ENCODE peak calls at places on chromosomes 11 and 22, in eight cellular contexts. O is fibroblast of mammary gland, L is cardiac fibroblast, W is SJSA1, E is esophagus squamous epithelium, A is AG10803, F is small intestine, S is neural progenitor cell. R is an unnamed sample.
A peak's percentile ranks its signal among the peaks of the same experiment; 100 is the strongest.

GRCh38 chr11:66007201-66007634 is 4.6 kb upstream of the CST6 start:
- DNase-seq in E (no peak), L (no peak), O (no peak), F (no peak), A (no peak), S (peak; percentile 30), W (no peak), R (no peak)

GRCh38 chr11:8947230-8947943 is 4.6 kb upstream of the ASCL3 start:
- DNase-seq in E (no peak), A (no peak), W (peak; percentile 1), O (no peak), F (no peak), L (no peak), S (no peak), R (no peak)

GRCh38 chr11:102111011-102111786 is 952 bp downstream of the YAP1 start:
- DNase-seq in E (no peak), W (peak; percentile 53), F (peak; percentile 62), L (peak; percentile 95), O (peak; percentile 69), S (peak; percentile 93), A (peak; percentile 80), R (peak; percentile 92)

GRCh38 chr11:73323464-73323863 is 15.4 kb downstream of the ARHGEF17 start:
- DNase-seq in O (peak; percentile 61), E (no peak), S (peak; percentile 82), W (peak; percentile 65), F (no peak), A (peak; percentile 79), L (peak; percentile 87), R (peak; percentile 76)

GRCh38 chr22:20156611-20157415 is 6.0 kb upstream of the CCDC188 start:
- DNase-seq in F (peak; percentile 68), S (peak; percentile 88), A (peak; percentile 63), W (peak; percentile 72), O (peak; percentile 65), E (peak; percentile 30), L (peak; percentile 84), R (peak; percentile 81)

GRCh38 chr11:78040691-78041379 is 17.8 kb upstream of the KCTD14 start:
- DNase-seq in W (no peak), S (no peak), F (peak; percentile 36), L (no peak), E (no peak), O (peak; percentile 32), A (no peak), R (no peak)

GRCh38 chr22:19182472-19183157 is 4.1 kb upstream of the SLC25A1 start:
- DNase-seq in O (no peak), A (no peak), E (no peak), W (no peak), L (no peak), S (no peak), F (no peak), R (no peak)

GRCh38 chr11:8872017-8872416 is 39.0 kb upstream of the AKIP1 start:
- DNase-seq in E (no peak), F (no peak), O (no peak), A (peak; percentile 17), W (no peak), L (no peak), S (no peak), R (no peak)

GRCh38 chr22:30183861-30184278 is 62.7 kb downstream of the LIF start:
- DNase-seq in A (peak; percentile 53), O (no peak), F (no peak), S (no peak), L (peak; percentile 32), E (no peak), W (peak; percentile 78), R (peak; percentile 25)

GRCh38 chr22:26648761-26649363 is 8.5 kb upstream of the MIAT start:
- DNase-seq in S (no peak), E (no peak), W (no peak), L (peak; percentile 89), A (peak; percentile 58), O (no peak), F (no peak), R (no peak)

GRCh38 chr11:22624742-22625447 is 728 bp downstream of the FANCF start:
- DNase-seq in W (no peak), S (peak; percentile 83), F (peak; percentile 79), L (peak; percentile 63), A (peak; percentile 49), E (peak; percentile 23), O (peak; percentile 57), R (peak; percentile 56)

GRCh38 chr11:2825886-2826678 is 59.5 kb downstream of the CDKN1C start:
- DNase-seq in O (peak; percentile 93), E (no peak), W (peak; percentile 98), F (no peak), S (peak; percentile 47), A (peak; percentile 99), L (peak; percentile 98), R (peak; percentile 97)

GRCh38 chr11:32884770-32885384 is 7.7 kb upstream of the QSER1 start:
- DNase-seq in E (no peak), F (peak; percentile 31), O (peak; percentile 30), W (no peak), S (no peak), L (peak; percentile 41), A (peak; percentile 19), R (peak; percentile 36)

GRCh38 chr22:45262931-45263789 is 21.6 kb upstream of the UPK3A start:
- DNase-seq in O (peak; percentile 30), E (no peak), W (no peak), F (no peak), L (no peak), S (no peak), A (peak; percentile 11), R (no peak)

GRCh38 chr22:37409557-37409956 is 17.7 kb downstream of the ELFN2 start:
- DNase-seq in S (no peak), F (no peak), E (no peak), O (no peak), L (no peak), A (no peak), W (no peak), R (no peak)

GRCh38 chr11:130449996-130450419 is 1.6 kb downstream of the ADAMTS15 start:
- DNase-seq in A (peak; percentile 39), S (peak; percentile 90), O (peak; percentile 89), E (no peak), L (peak; percentile 94), F (no peak), W (no peak), R (peak; percentile 90)

GRCh38 chr11:70641366-70641765 is 243.0 kb downstream of the CTTN start:
- DNase-seq in O (no peak), F (no peak), A (no peak), L (peak; percentile 14), E (no peak), W (no peak), S (peak; percentile 67), R (no peak)

GRCh38 chr11:122604626-122605025 is 50.9 kb upstream of the UBASH3B start:
- DNase-seq in W (no peak), A (no peak), F (no peak), O (no peak), L (no peak), S (no peak), E (no peak), R (no peak)

GRCh38 chr22:20550851-20551744 is 43.7 kb downstream of the MED15 start:
- DNase-seq in W (no peak), S (peak; percentile 59), E (no peak), L (peak; percentile 84), F (no peak), A (peak; percentile 77), O (peak; percentile 89), R (peak; percentile 78)

GRCh38 chr11:1127664-1128162 is 30.0 kb upstream of the MUC5AC start:
- DNase-seq in W (no peak), E (no peak), A (no peak), L (no peak), O (no peak), F (no peak), S (no peak), R (no peak)

GRCh38 chr11:107050126-107050525 is 31.9 kb upstream of the GUCY1A2 start:
- DNase-seq in E (no peak), W (peak; percentile 11), S (no peak), A (no peak), O (peak; percentile 41), F (no peak), L (no peak), R (no peak)

GRCh38 chr11:95375881-95376280 is 144.9 kb upstream of the SESN3 start:
- DNase-seq in E (no peak), A (peak; percentile 98), S (no peak), F (no peak), W (no peak), O (peak; percentile 98), L (peak; percentile 70), R (peak; percentile 47)

GRCh38 chr11:36507824-36508489 is 2.1 kb downstream of the TRAF6 start:
- DNase-seq in F (peak; percentile 41), S (no peak), O (no peak), W (no peak), A (no peak), E (no peak), L (no peak), R (no peak)
- H3K4me3 ChIP-seq in F (no peak overlapping the region), S (peak overlapping the region; percentile 89), O (peak overlapping the region; percentile 97), W (peak overlapping the region; percentile 86), A (peak overlapping the region; percentile 25), E (no peak overlapping the region), L (no peak overlapping the region), R (peak overlapping the region; percentile 82)

DNA sequence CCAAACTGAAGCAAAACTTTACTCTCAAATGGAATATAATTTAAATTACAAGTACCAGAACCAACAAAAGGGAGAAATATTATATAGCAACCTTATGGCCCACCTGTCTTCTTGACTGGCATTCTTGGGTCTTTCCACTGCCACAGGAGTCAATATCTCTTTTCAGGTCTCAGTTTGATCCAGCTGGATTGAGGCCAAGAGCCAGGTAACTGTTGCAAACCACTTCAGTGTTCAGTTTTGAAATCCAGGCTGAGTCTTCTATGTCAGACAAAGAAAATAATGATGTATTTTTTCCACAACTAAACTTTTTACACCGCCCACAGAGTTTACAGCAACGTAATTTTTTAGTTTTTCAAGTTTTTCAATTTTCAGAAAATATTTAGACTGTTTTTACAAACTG is 648 bp downstream of the DLG2 start:
- DNase-seq in O (no peak), E (no peak), S (no peak), L (no peak), A (no peak), W (no peak), F (no peak), R (no peak)
- H3K4me3 ChIP-seq in O (no peak overlapping the region), E (peak overlapping the region; percentile 94), S (peak overlapping the region; percentile 82), L (no peak overlapping the region), A (peak overlapping the region; percentile 75), W (no peak overlapping the region), F (no peak overlapping the region), R (peak overlapping the region; percentile 95)

GRCh38 chr11:34476853-34477252 is 36.7 kb downstream of the ELF5 start:
- DNase-seq in L (no peak), O (peak; percentile 5), F (peak; percentile 27), S (no peak), A (no peak), W (no peak), E (no peak), R (no peak)
- H3K4me3 ChIP-seq in L (no peak overlapping the region), O (no peak overlapping the region), F (no peak overlapping the region), S (no peak overlapping the region), A (no peak overlapping the region), W (no peak overlapping the region), E (no peak overlapping the region), R (no peak overlapping the region)

DNA sequence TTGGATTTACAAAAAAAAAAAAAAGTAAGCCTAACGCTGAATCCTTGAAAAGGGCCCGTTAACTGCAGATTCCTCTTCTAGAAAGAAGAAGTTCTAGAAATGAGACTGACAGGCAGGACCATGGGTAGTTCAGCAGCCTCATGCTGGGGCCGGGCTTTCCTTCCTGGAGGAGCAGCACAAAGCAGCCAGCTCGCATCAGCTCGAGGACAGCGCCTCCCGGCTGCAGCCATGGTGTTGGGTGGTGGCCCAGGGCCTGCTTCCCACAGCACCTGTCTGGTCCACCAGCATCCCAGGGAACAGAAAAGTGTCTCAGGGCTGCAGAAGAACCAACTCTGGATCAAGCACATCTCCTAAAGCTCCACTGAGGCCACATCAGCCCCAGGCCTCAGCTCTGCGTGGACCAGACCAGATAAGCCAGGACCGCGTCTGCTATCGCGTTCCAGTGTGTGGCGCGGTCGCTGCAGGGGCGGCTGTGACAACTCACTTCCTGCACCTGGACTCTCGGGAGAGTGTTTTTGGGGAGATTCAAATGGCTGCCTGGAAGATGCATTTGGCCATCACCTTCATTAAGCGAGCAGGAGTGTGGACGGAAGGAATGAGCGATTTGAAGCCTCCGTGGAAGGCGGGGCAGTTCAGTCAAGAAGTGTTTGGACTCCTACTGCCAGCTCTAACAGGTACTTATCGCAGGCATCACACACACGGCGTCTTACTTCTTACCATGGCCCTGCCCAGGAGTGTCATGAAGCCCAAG is 53.5 kb downstream of the MYH9 start:
- DNase-seq in A (no peak), W (no peak), L (no peak), O (no peak), F (no peak), E (no peak), S (peak; percentile 45), R (no peak)
- H3K4me3 ChIP-seq in A (no peak overlapping the region), W (no peak overlapping the region), L (no peak overlapping the region), O (no peak overlapping the region), F (no peak overlapping the region), E (no peak overlapping the region), S (no peak overlapping the region), R (no peak overlapping the region)

R was measured in fibroblast of pulmonary artery.